ENCODE peak calls at places on chromosomes 6 and 20, in five cellular contexts. One of them, this sample, is unnamed.

GRCh38 chr6:35367646-35368037 is 25.3 kb downstream of the PPARD start:
- DNase-seq in spleen: no peak
- DNase-seq in tibial nerve: no peak
- DNase-seq in tibial artery: no peak
- DNase-seq in A549: no peak
- DNase-seq in this sample: no peak

GRCh38 chr6:141212296-141212695 is 920.4 kb upstream of the GJE1 start:
- DNase-seq in spleen: no peak
- DNase-seq in tibial artery: no peak
- DNase-seq in tibial nerve: no peak
- DNase-seq in A549: no peak
- DNase-seq in this sample: no peak

GRCh38 chr20:51462566-51463276 is 79.8 kb downstream of the NFATC2 start:
- DNase-seq in spleen: peak; percentile 75
- DNase-seq in A549: no peak
- DNase-seq in tibial nerve: peak; percentile 72
- DNase-seq in tibial artery: peak; percentile 85
- DNase-seq in this sample: peak; percentile 81

GRCh38 chr6:161748535-161749386 is 474.9 kb upstream of the AGPAT4 start:
- DNase-seq in tibial nerve: no peak
- DNase-seq in A549: peak; percentile 15
- DNase-seq in tibial artery: no peak
- DNase-seq in spleen: no peak
- DNase-seq in this sample: no peak

GRCh38 chr6:62039602-62040001 is 246.4 kb downstream of the KHDRBS2 start:
- DNase-seq in spleen: no peak
- DNase-seq in A549: no peak
- DNase-seq in tibial artery: no peak
- DNase-seq in tibial nerve: no peak
- DNase-seq in this sample: no peak

GRCh38 chr6:109023348-109023925 is 71.2 kb downstream of the SESN1 start:
- DNase-seq in tibial artery: no peak
- DNase-seq in A549: no peak
- DNase-seq in spleen: no peak
- DNase-seq in tibial nerve: no peak
- DNase-seq in this sample: no peak

GRCh38 chr20:8043687-8044278 is 24.2 kb upstream of the TMX4 start:
- DNase-seq in spleen: no peak
- DNase-seq in tibial nerve: no peak
- DNase-seq in A549: peak; percentile 71
- DNase-seq in tibial artery: no peak
- DNase-seq in this sample: no peak

GRCh38 chr6:45132059-45132458 is 196.1 kb upstream of the RUNX2 start:
- DNase-seq in tibial nerve: no peak
- DNase-seq in tibial artery: no peak
- DNase-seq in A549: no peak
- DNase-seq in spleen: no peak
- DNase-seq in this sample: no peak

GRCh38 chr20:19758888-19759331 is 852 bp downstream of the RIN2 start:
- DNase-seq in A549: peak; percentile 55
- DNase-seq in spleen: no peak
- DNase-seq in tibial artery: peak; percentile 76
- DNase-seq in tibial nerve: peak; percentile 44
- DNase-seq in this sample: no peak

GRCh38 chr20:38827770-38828281 is 22.3 kb downstream of the PPP1R16B start:
- DNase-seq in tibial nerve: no peak
- DNase-seq in A549: no peak
- DNase-seq in tibial artery: no peak
- DNase-seq in spleen: no peak
- DNase-seq in this sample: no peak

GRCh38 chr6:132623446-132623845 is 629 bp downstream of the TAAR2 start:
- DNase-seq in tibial nerve: no peak
- DNase-seq in tibial artery: no peak
- DNase-seq in A549: no peak
- DNase-seq in spleen: no peak
- DNase-seq in this sample: no peak

GRCh38 chr6:13615802-13616140 is 636 bp downstream of the NOL7 start:
- DNase-seq in spleen: peak; percentile 88
- DNase-seq in tibial artery: peak; percentile 70
- DNase-seq in tibial nerve: peak; percentile 22
- DNase-seq in A549: peak; percentile 13
- DNase-seq in this sample: no peak

GRCh38 chr6:169169375-169169774 is 84.3 kb downstream of the THBS2 start:
- DNase-seq in tibial nerve: no peak
- DNase-seq in A549: no peak
- DNase-seq in tibial artery: no peak
- DNase-seq in spleen: no peak
- DNase-seq in this sample: peak; percentile 76

GRCh38 chr6:111628117-111628866 is 22.6 kb upstream of the TRAF3IP2 start:
- DNase-seq in tibial artery: peak; percentile 34
- DNase-seq in tibial nerve: no peak
- DNase-seq in spleen: no peak
- DNase-seq in A549: no peak
- DNase-seq in this sample: no peak

GRCh38 chr20:44522841-44523240 is 971 bp upstream of the SERINC3 start:
- DNase-seq in spleen: no peak
- DNase-seq in tibial nerve: no peak
- DNase-seq in A549: no peak
- DNase-seq in tibial artery: no peak
- DNase-seq in this sample: no peak

GRCh38 chr6:120992257-120992656 is 342.0 kb downstream of the TBC1D32 start:
- DNase-seq in tibial nerve: no peak
- DNase-seq in tibial artery: no peak
- DNase-seq in spleen: no peak
- DNase-seq in A549: no peak
- DNase-seq in this sample: no peak

GRCh38 chr6:170093276-170093657 is 197.6 kb downstream of the DLL1 start:
- DNase-seq in tibial nerve: no peak
- DNase-seq in A549: no peak
- DNase-seq in spleen: no peak
- DNase-seq in tibial artery: no peak
- DNase-seq in this sample: peak; percentile 36

GRCh38 chr6:139693735-139694134 is 319.3 kb upstream of the CITED2 start:
- DNase-seq in A549: no peak
- DNase-seq in spleen: no peak
- DNase-seq in tibial nerve: no peak
- DNase-seq in tibial artery: no peak
- DNase-seq in this sample: no peak

GRCh38 chr6:91538622-91539021 is 951.8 kb upstream of the MAP3K7 start:
- DNase-seq in tibial artery: no peak
- DNase-seq in A549: no peak
- DNase-seq in spleen: no peak
- DNase-seq in tibial nerve: no peak
- DNase-seq in this sample: no peak

GRCh38 chr6:91539451-91539850 is 952.6 kb upstream of the MAP3K7 start:
- DNase-seq in tibial artery: no peak
- DNase-seq in tibial nerve: no peak
- DNase-seq in spleen: no peak
- DNase-seq in A549: no peak
- DNase-seq in this sample: no peak

DNA sequence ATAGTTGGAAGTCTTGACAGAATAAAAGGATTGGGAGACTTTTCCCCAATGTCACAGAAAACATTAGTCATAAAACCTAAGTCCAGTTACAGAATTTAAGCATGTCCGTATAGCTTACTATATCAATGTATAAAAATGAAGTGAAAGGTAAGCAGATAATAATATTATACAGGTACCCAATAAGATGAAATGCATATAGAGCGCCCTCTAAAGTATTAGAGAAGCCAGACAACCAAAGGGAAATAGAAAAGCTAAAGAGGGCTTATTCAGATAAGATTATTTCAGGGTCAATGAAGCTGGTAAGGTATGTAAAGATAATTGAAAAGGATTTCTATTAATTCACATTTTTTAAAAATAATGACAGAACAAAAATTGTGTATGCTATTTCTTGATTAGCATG is 947.7 kb upstream of the MAP3K7 start:
- DNase-seq in A549: no peak
- DNase-seq in tibial artery: no peak
- DNase-seq in spleen: no peak
- DNase-seq in tibial nerve: no peak
- DNase-seq in this sample: no peak
- TF ChIP-seq CTCF in A549: no peak
- TF ChIP-seq CTCF in tibial artery: no peak
- TF ChIP-seq CTCF in spleen: no peak
- TF ChIP-seq CTCF in tibial nerve: no peak
- TF ChIP-seq CTCF in this sample: no peak

GRCh38 chr6:71478834-71479541 is 190.4 kb downstream of the OGFRL1 start:
- DNase-seq in tibial artery: no peak
- DNase-seq in spleen: no peak
- DNase-seq in A549: no peak
- DNase-seq in tibial nerve: no peak
- DNase-seq in this sample: no peak

GRCh38 chr6:71481801-71482200 is 193.2 kb downstream of the OGFRL1 start:
- DNase-seq in tibial artery: no peak
- DNase-seq in A549: no peak
- DNase-seq in tibial nerve: no peak
- DNase-seq in spleen: no peak
- DNase-seq in this sample: no peak

GRCh38 chr6:71480577-71480976 is 192.0 kb downstream of the OGFRL1 start:
- DNase-seq in A549: no peak
- DNase-seq in tibial nerve: no peak
- DNase-seq in spleen: no peak
- DNase-seq in tibial artery: no peak
- DNase-seq in this sample: no peak

GRCh38 chr6:71482742-71483141 is 194.1 kb downstream of the OGFRL1 start:
- DNase-seq in tibial artery: no peak
- DNase-seq in A549: no peak
- DNase-seq in spleen: no peak
- DNase-seq in tibial nerve: no peak
- DNase-seq in this sample: no peak

GRCh38 chr6:71481021-71481420 is 192.4 kb downstream of the OGFRL1 start:
- DNase-seq in tibial nerve: no peak
- DNase-seq in A549: no peak
- DNase-seq in spleen: no peak
- DNase-seq in tibial artery: no peak
- DNase-seq in this sample: no peak
- H3K27ac ChIP-seq in tibial nerve: peak overlapping the region; percentile 90
- H3K27ac ChIP-seq in A549: no peak overlapping the region
- H3K27ac ChIP-seq in spleen: no peak overlapping the region
- H3K27ac ChIP-seq in tibial artery: no peak overlapping the region
- H3K27ac ChIP-seq in this sample: no peak overlapping the region

GRCh38 chr6:107179004-107179403 is 63.7 kb upstream of the BEND3 start:
- DNase-seq in tibial artery: no peak
- DNase-seq in spleen: no peak
- DNase-seq in tibial nerve: no peak
- DNase-seq in A549: no peak
- DNase-seq in this sample: no peak
- TF ChIP-seq CTCF in tibial artery: no peak
- TF ChIP-seq CTCF in spleen: no peak
- TF ChIP-seq CTCF in tibial nerve: no peak
- TF ChIP-seq CTCF in A549: peak; percentile 24
- TF ChIP-seq CTCF in this sample: no peak

GRCh38 chr6:23477576-23477975 is 648.4 kb upstream of the NRSN1 start:
- DNase-seq in tibial artery: no peak
- DNase-seq in tibial nerve: no peak
- DNase-seq in spleen: no peak
- DNase-seq in A549: no peak
- DNase-seq in this sample: no peak
- H3K27ac ChIP-seq in tibial artery: no peak overlapping the region
- H3K27ac ChIP-seq in tibial nerve: no peak overlapping the region
- H3K27ac ChIP-seq in spleen: no peak overlapping the region
- H3K27ac ChIP-seq in A549: no peak overlapping the region
- H3K27ac ChIP-seq in this sample: no peak overlapping the region

GRCh38 chr20:17568972-17569471 is 853 bp upstream of the DSTN start:
- DNase-seq in tibial artery: peak; percentile 92
- DNase-seq in A549: peak; percentile 95
- DNase-seq in tibial nerve: peak; percentile 72
- DNase-seq in spleen: peak; percentile 83
- DNase-seq in this sample: peak; percentile 99

GRCh38 chr20:17571967-17572638 is 2.2 kb downstream of the DSTN start:
- DNase-seq in spleen: no peak
- DNase-seq in tibial nerve: no peak
- DNase-seq in tibial artery: no peak
- DNase-seq in A549: no peak
- DNase-seq in this sample: no peak

GRCh38 chr20:17571153-17571527 is 1.3 kb downstream of the DSTN start:
- DNase-seq in spleen: no peak
- DNase-seq in tibial nerve: no peak
- DNase-seq in A549: no peak
- DNase-seq in tibial artery: no peak
- DNase-seq in this sample: no peak

GRCh38 chr20:17569616-17570346 is at the start of gene DSTN:
- DNase-seq in tibial nerve: peak; percentile 88
- DNase-seq in tibial artery: peak; percentile 90
- DNase-seq in A549: peak; percentile 96
- DNase-seq in spleen: peak; percentile 98
- DNase-seq in this sample: peak; percentile 97

DNA sequence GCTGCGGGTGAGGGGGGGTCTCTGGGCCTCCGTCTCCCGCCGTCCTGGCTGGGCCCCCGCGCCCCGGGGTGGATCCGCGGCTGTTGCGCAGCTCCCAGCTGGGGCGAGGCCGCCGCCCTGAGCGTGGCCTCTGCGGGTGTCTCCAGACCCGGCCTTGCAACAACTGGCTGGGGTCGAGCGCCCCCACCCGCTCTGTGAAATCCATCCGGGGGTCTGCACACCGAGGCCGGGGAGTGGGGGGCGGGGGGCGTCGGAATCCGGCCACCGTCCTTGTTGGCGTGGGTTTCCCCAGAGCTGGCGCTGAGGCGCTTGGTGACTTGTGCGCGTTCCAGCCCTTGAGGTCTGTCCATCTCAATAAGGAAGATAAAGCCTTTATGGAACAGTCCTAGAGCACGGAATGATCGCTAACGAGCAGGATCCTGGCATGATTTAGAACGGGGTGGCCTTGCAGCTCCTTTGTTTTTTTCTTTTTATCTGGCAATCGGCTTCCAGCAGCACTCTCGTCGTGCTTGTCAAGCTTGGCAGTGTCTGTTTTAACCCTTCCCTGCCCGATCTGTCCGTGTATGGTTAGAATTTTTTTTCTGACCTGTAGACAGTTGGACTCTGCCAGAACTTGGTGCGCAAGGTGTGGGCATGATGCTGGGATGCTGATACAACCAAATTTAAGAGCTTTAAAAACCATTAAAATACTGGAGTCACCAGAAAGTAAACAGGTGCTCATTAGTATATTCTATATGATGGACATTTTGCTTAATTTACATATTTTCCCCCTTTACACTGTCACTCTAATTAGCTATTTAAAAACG is 675 bp downstream of the DSTN start:
- DNase-seq in spleen: no peak
- DNase-seq in tibial artery: peak; percentile 59
- DNase-seq in tibial nerve: peak; percentile 23
- DNase-seq in A549: no peak
- DNase-seq in this sample: peak; percentile 86
- TF ChIP-seq CTCF in spleen: no peak
- TF ChIP-seq CTCF in tibial artery: peak; percentile 10
- TF ChIP-seq CTCF in tibial nerve: no peak
- TF ChIP-seq CTCF in A549: peak; percentile 39
- TF ChIP-seq CTCF in this sample: no peak

DNA sequence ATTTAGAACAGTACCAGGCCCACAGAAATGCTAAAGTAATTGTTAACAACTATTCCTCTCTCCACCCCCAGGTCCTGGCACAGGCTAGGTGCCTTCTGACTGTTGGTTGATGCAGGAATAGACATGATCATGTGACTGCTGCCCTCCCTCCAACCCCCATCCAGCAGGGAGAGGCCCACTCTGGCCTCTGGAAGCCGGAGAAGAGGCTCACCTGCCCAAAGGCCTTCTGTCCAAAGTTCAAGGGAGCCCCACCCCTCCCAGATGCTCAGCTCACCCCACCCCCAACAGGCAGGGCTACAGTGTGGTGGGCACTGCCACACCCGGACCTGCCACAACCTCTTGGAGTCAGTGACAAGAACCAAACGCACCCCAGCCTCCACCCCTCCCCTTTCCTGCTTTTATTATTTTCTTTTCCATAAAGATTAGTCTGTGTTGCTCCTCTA is 26.9 kb upstream of the FOXP4 start:
- DNase-seq in tibial artery: no peak
- DNase-seq in A549: no peak
- DNase-seq in spleen: no peak
- DNase-seq in tibial nerve: no peak
- DNase-seq in this sample: no peak
- H3K27ac ChIP-seq in tibial artery: no peak overlapping the region
- H3K27ac ChIP-seq in A549: peak overlapping the region; percentile 67
- H3K27ac ChIP-seq in spleen: no peak overlapping the region
- H3K27ac ChIP-seq in tibial nerve: no peak overlapping the region
- H3K27ac ChIP-seq in this sample: no peak overlapping the region

This sample was measured in coronary artery.